ENCODE peak calls at places on chromosomes 16 and 17, in seven cellular contexts. G, U, Z, L, X, P and Y are unnamed samples.

GRCh38 chr17:1878419-1879121 is 48.8 kb downstream of the RPA1 start:
- ATAC-seq in L (peak), X (no peak), G (peak), P (no peak), Z (no peak), U (no peak), Y (no peak)

GRCh38 chr17:64532409-64532808 is 25.6 kb downstream of the CEP95 start:
- ATAC-seq in U (no peak), G (no peak), P (no peak), X (no peak), L (no peak), Z (no peak), Y (no peak)

GRCh38 chr16:15874745-15875314 is 13.6 kb downstream of the CEP20 start:
- ATAC-seq in Z (no peak), P (no peak), G (peak), L (peak), X (no peak), U (peak), Y (no peak)

GRCh38 chr17:9227819-9228407 is 206.6 kb downstream of the NTN1 start:
- ATAC-seq in X (no peak), U (no peak), G (no peak), P (no peak), Z (no peak), L (no peak), Y (no peak)

GRCh38 chr16:30893082-30893743 is 664 bp downstream of the BCL7C start:
- ATAC-seq in P (no peak), U (no peak), L (no peak), X (peak), Z (peak), G (no peak), Y (peak)

GRCh38 chr16:22969567-22969966 is 155.6 kb downstream of the HS3ST2 start:
- ATAC-seq in L (no peak), U (peak), G (no peak), P (no peak), X (no peak), Z (no peak), Y (no peak)

GRCh38 chr16:68387301-68387700 is 61.0 kb downstream of the SMPD3 start:
- ATAC-seq in G (no peak), P (no peak), X (no peak), U (no peak), Z (no peak), L (peak), Y (no peak)

GRCh38 chr16:56610017-56610608 is 1.7 kb downstream of the MT2A start:
- ATAC-seq in P (peak), L (peak), Z (peak), X (peak), G (no peak), U (peak), Y (peak)

GRCh38 chr16:84836234-84836647 is 16.5 kb downstream of the CRISPLD2 start:
- ATAC-seq in X (no peak), G (no peak), P (no peak), Z (no peak), U (peak), L (peak), Y (no peak)

GRCh38 chr17:8964801-8965393 is 610 bp downstream of the PIK3R5 start:
- ATAC-seq in X (peak), G (no peak), U (no peak), Z (peak), P (peak), L (peak), Y (peak)

GRCh38 chr17:45413498-45413923 is 19.2 kb downstream of the ARHGAP27 start:
- ATAC-seq in G (no peak), Z (peak), U (peak), P (peak), X (no peak), L (peak), Y (peak)

GRCh38 chr16:88430185-88430523 is 22.9 kb upstream of the ZFPM1 start:
- ATAC-seq in U (peak), X (peak), G (no peak), P (peak), Z (peak), L (no peak), Y (peak)

GRCh38 chr16:86491643-86492030 is 18.7 kb upstream of the FOXF1 start:
- ATAC-seq in Z (no peak), U (no peak), G (no peak), X (no peak), P (no peak), L (no peak), Y (no peak)

GRCh38 chr16:1019234-1019933 is 37.8 kb downstream of the SOX8 start:
- ATAC-seq in U (peak), G (peak), X (no peak), Z (no peak), P (no peak), L (peak), Y (peak)

GRCh38 chr17:58317421-58318064 is 11.1 kb downstream of the TSPOAP1 start:
- ATAC-seq in X (peak), Z (peak), L (no peak), P (peak), G (peak), U (no peak), Y (peak)

GRCh38 chr16:11326084-11326736 is 19.0 kb upstream of the RMI2 start:
- ATAC-seq in G (no peak), X (no peak), L (no peak), P (no peak), U (no peak), Z (no peak), Y (no peak)

GRCh38 chr16:50604065-50604418 is 55.8 kb downstream of the NKD1 start:
- ATAC-seq in Z (no peak), X (no peak), L (no peak), G (no peak), P (no peak), U (no peak), Y (no peak)

GRCh38 chr17:61460796-61461585 is 8.8 kb downstream of the TBX4 start:
- ATAC-seq in U (no peak), Z (no peak), L (no peak), G (no peak), X (no peak), P (no peak), Y (no peak)

GRCh38 chr17:18259621-18260331 is 686 bp upstream of the MIEF2 start:
- ATAC-seq in G (no peak), L (no peak), P (no peak), X (no peak), U (no peak), Z (peak), Y (peak)

GRCh38 chr17:28380572-28380907 is 9.0 kb downstream of the SARM1 start:
- ATAC-seq in G (no peak), P (no peak), U (no peak), Z (no peak), L (no peak), X (no peak), Y (no peak)

GRCh38 chr17:80510772-80511171 is 33.9 kb upstream of the RPTOR start:
- ATAC-seq in P (no peak), L (no peak), Z (no peak), U (no peak), X (no peak), G (no peak), Y (no peak)

GRCh38 chr16:28259091-28259780 is 33.1 kb upstream of the SBK1 start:
- ATAC-seq in G (no peak), L (peak), P (no peak), U (peak), Z (no peak), X (peak), Y (no peak)

GRCh38 chr17:45371414-45372324 is 54.8 kb upstream of the MAP3K14 start:
- ATAC-seq in U (peak), X (peak), P (peak), G (peak), Z (peak), L (peak), Y (no peak)